ENCODE peak calls at places on chromosomes 13 and 19, in ten cellular contexts. A, D, K, N, J, Z, G, V, L and M are unnamed samples. For H3K36me3, the result is how much of the 10 kb centered on the place peaks cover.

GRCh38 chr13:74372511-74372910 is 238.3 kb upstream of the KLF12 start:
- DNase-seq in A (no peak), D (no peak), K (no peak), N (no peak), J (no peak), Z (no peak), G (no peak), V (no peak), L (no peak), M (no peak)

GRCh38 chr13:77776704-77777103 is 79.2 kb downstream of the SLAIN1 start:
- DNase-seq in A (no peak), D (no peak), K (no peak), N (no peak), J (no peak), Z (no peak), G (no peak), V (no peak), L (no peak), M (no peak)

GRCh38 chr19:35919306-35919705 is 11.2 kb upstream of the TYROBP start:
- DNase-seq in A (no peak), D (no peak), K (no peak), N (no peak), J (no peak), Z (no peak), G (no peak), V (no peak), L (no peak), M (no peak)

GRCh38 chr13:63737418-63737817 is 2321.8 kb upstream of the PCDH20 start:
- DNase-seq in A (no peak), D (no peak), K (no peak), N (no peak), J (peak), Z (no peak), G (no peak), V (no peak), L (no peak), M (no peak)

GRCh38 chr13:82116422-82116989 is 1765.8 kb downstream of the SLITRK1 start:
- DNase-seq in A (no peak), D (no peak), K (no peak), N (no peak), J (no peak), Z (no peak), G (no peak), V (no peak), L (no peak), M (no peak)

GRCh38 chr13:89310943-89311342 is 1639.8 kb downstream of the SLITRK5 start:
- DNase-seq in A (no peak), D (no peak), K (no peak), N (no peak), J (no peak), Z (no peak), G (no peak), V (no peak), L (no peak), M (no peak)

GRCh38 chr19:30691767-30692516 is 319.8 kb downstream of the ZNF536 start:
- DNase-seq in A (no peak), D (no peak), K (no peak), N (no peak), J (no peak), Z (no peak), G (no peak), V (no peak), L (peak), M (no peak)

GRCh38 chr13:101487046-101487830 is 34.8 kb downstream of the ITGBL1 start:
- DNase-seq in A (no peak), D (no peak), K (no peak), N (no peak), J (no peak), Z (no peak), G (no peak), V (no peak), L (no peak), M (no peak)

GRCh38 chr19:17021793-17022590 is 4.6 kb downstream of the CPAMD8 start:
- DNase-seq in A (no peak), D (no peak), K (no peak), N (no peak), J (no peak), Z (no peak), G (no peak), V (peak), L (no peak), M (no peak)

GRCh38 chr19:14804755-14805154 is 26.4 kb upstream of the ADGRE2 start:
- DNase-seq in A (no peak), D (no peak), K (no peak), N (no peak), J (no peak), Z (no peak), G (no peak), V (no peak), L (no peak), M (no peak)

GRCh38 chr13:44698076-44698475 is 121.9 kb upstream of the TSC22D1 start:
- DNase-seq in A (no peak), D (no peak), K (no peak), N (no peak), J (no peak), Z (no peak), G (no peak), V (no peak), L (no peak), M (no peak)

GRCh38 chr13:92573467-92574057 is 653.0 kb upstream of the GPC6 start:
- DNase-seq in A (no peak), D (no peak), K (peak), N (peak), J (no peak), Z (peak), G (no peak), V (no peak), L (peak), M (no peak)

GRCh38 chr13:36910545-36910944 is 9.5 kb downstream of the SMAD9 start:
- DNase-seq in A (no peak), D (no peak), K (no peak), N (no peak), J (no peak), Z (no peak), G (no peak), V (no peak), L (no peak), M (no peak)

GRCh38 chr13:113963376-113963775 is 10.5 kb downstream of the C13orf46 start:
- DNase-seq in A (no peak), D (no peak), K (no peak), N (no peak), J (peak), Z (no peak), G (no peak), V (no peak), L (no peak), M (no peak)

GRCh38 chr13:63208811-63209210 is 1793.2 kb upstream of the PCDH20 start:
- DNase-seq in A (no peak), D (no peak), K (no peak), N (peak), J (no peak), Z (no peak), G (no peak), V (no peak), L (no peak), M (no peak)

DNA sequence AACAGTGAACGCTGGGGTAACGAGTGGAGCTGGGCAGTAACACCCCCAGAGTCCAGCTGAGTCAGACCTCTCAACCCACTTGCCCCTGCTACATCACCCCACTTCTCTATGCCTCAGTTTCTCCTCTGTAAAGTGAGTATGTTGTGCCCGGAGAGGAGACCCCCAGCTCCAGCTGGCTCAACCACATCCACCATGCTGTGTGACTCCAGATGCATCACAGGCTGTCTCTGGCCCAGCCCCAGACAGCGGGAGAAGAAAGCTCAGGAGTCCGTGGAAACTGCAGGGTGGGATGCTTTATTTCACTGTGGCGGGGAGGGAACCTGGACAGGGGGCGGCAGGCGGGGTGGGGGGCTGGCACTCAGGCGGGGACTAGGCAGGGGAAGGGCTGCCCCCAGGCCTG is 9.6 kb upstream of the ELL start:
- DNase-seq in A (no peak), D (no peak), K (no peak), N (no peak), J (no peak), Z (no peak), G (no peak), V (no peak), L (no peak), M (no peak)
- H3K36me3 ChIP-seq in A (half or more), D (under half), K (under half), N (under half), J (under half), Z (under half), G (under half), V (under half), L (under half), M (under half)

GRCh38 chr13:29513981-29514719 is 81.3 kb downstream of the SLC7A1 start:
- DNase-seq in A (no peak), D (no peak), K (peak), N (no peak), J (no peak), Z (no peak), G (no peak), V (no peak), L (no peak), M (no peak)
- H3K36me3 ChIP-seq in A (half or more), D (half or more), K (under half), N (half or more), J (under half), Z (under half), G (under half), V (under half), L (half or more), M (half or more)

GRCh38 chr19:55047951-55048350 is 9.9 kb upstream of the GP6 start:
- DNase-seq in A (no peak), D (no peak), K (no peak), N (no peak), J (no peak), Z (no peak), G (no peak), V (no peak), L (no peak), M (no peak)

GRCh38 chr19:55048446-55048845 is 10.4 kb upstream of the GP6 start:
- DNase-seq in A (no peak), D (no peak), K (no peak), N (no peak), J (no peak), Z (no peak), G (no peak), V (no peak), L (no peak), M (no peak)

GRCh38 chr19:55044286-55044685 is 6.2 kb upstream of the GP6 start:
- DNase-seq in A (no peak), D (no peak), K (no peak), N (no peak), J (no peak), Z (no peak), G (no peak), V (no peak), L (no peak), M (no peak)

GRCh38 chr19:55044771-55045716 is 7.0 kb upstream of the GP6 start:
- DNase-seq in A (no peak), D (no peak), K (no peak), N (no peak), J (no peak), Z (no peak), G (no peak), V (no peak), L (no peak), M (no peak)

DNA sequence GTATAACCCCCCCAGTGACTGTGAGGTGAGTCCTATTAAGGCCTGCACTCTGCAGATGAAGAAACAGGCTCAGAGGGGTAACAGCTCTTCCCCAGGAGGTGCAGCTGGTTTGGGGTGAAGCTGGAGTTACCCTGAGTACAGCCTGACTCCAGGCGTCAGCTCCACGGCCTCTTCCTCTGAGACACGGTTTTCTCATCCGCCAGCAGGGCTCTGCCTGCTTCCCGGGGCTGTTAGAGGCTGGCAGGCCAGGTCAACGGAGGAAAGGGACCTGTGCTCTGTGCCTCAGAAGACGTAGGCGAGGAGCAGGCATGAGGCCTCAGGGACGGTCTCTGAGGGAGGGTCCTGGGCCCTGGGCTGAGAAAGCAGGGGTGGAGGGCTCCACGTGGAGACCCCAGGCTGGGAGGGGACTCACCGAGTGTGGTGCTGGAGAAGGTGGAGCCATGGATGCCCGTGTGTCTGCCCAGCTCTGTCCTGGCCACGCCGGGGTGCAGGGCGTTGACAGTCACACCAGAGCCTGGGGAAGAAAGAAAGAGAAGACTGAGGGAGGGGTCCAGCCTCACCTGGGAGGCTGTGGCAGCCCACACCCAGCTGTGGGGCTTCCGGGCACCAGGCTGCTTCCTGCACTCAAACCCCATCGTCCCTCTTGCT is 9.0 kb upstream of the GP6 start:
- DNase-seq in A (no peak), D (no peak), K (no peak), N (no peak), J (no peak), Z (no peak), G (no peak), V (no peak), L (no peak), M (no peak)
- H3K36me3 ChIP-seq in A (half or more), D (under half), K (under half), N (under half), J (under half), Z (under half), G (under half), V (under half), L (under half), M (half or more)

GRCh38 chr19:49884109-49884508 is 6.6 kb downstream of the TBC1D17 start:
- DNase-seq in A (no peak), D (no peak), K (no peak), N (no peak), J (no peak), Z (no peak), G (no peak), V (no peak), L (no peak), M (no peak)

GRCh38 chr19:49883094-49883493 is 5.6 kb downstream of the TBC1D17 start:
- DNase-seq in A (no peak), D (no peak), K (no peak), N (no peak), J (no peak), Z (no peak), G (no peak), V (no peak), L (no peak), M (no peak)

GRCh38 chr19:49882643-49883042 is 5.1 kb downstream of the TBC1D17 start:
- DNase-seq in A (no peak), D (no peak), K (no peak), N (no peak), J (no peak), Z (no peak), G (no peak), V (no peak), L (no peak), M (no peak)

GRCh38 chr19:49887037-49887652 is 9.5 kb downstream of the IL4I1 start:
- DNase-seq in A (no peak), D (no peak), K (no peak), N (no peak), J (no peak), Z (no peak), G (no peak), V (no peak), L (no peak), M (no peak)

DNA sequence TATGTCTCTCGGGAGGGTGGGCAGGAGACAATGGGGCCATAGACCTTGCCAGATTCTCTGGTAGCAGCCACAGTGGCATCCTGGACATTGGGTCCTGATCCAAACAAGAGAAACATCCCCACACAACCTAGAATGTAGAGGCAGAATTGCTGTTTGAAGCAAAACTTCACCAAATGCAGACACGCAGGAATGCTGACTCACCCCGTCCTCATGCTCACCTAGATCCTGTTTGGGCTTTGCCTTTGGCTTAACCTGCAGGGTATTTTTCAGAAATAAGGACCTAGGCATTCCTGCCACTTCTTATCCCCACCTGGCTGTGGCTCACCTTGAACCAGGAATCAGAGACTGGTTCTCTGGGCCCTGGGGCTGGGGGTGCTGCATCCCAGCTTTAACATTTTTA is 7.3 kb downstream of the TBC1D17 start:
- DNase-seq in A (no peak), D (no peak), K (no peak), N (no peak), J (no peak), Z (no peak), G (no peak), V (no peak), L (no peak), M (no peak)
- H3K36me3 ChIP-seq in A (half or more), D (under half), K (under half), N (under half), J (under half), Z (under half), G (under half), V (under half), L (under half), M (half or more)

DNA sequence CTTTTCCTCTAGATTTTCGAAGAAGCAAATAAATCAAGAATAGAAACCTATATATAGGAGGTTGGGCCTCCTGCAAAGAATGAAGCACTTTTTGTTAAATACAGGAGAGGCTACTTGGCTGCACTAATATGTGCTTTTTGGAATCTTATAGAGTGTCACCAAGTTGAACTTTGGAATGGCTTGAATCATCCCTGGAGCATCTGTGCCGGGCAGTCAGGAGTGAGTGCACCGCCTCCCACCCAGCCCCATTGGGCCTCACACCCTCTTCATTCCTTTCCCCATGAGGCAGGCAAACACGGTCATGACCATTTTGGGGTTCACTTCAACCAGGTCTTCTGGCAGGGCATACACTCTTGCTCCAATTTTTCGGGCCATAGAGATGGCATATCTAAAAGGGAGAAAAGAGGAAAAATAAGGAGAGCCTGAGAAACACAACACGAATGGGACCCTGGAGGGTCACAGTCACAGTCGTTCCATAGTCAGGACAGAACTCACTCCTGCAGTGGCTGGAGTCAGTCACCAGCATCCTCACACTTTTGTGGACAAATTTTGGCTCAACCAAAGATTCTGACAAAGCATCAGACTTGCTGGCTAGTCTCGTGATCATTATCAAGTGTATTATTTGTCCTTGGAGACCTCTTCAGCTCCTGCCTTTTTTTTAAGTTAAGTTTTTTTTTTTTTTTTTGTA is 22.6 kb upstream of the CPB2 start:
- DNase-seq in A (no peak), D (no peak), K (no peak), N (no peak), J (no peak), Z (no peak), G (no peak), V (no peak), L (no peak), M (no peak)
- H3K36me3 ChIP-seq in A (under half), D (under half), K (under half), N (under half), J (under half), Z (under half), G (under half), V (under half), L (under half), M (under half)

GRCh38 chr19:34222386-34222785 is 32.0 kb upstream of the GARRE1 start:
- DNase-seq in A (no peak), D (no peak), K (no peak), N (no peak), J (no peak), Z (no peak), G (no peak), V (no peak), L (no peak), M (no peak)
- H3K36me3 ChIP-seq in A (half or more), D (under half), K (half or more), N (half or more), J (under half), Z (under half), G (half or more), V (under half), L (half or more), M (half or more)

DNA sequence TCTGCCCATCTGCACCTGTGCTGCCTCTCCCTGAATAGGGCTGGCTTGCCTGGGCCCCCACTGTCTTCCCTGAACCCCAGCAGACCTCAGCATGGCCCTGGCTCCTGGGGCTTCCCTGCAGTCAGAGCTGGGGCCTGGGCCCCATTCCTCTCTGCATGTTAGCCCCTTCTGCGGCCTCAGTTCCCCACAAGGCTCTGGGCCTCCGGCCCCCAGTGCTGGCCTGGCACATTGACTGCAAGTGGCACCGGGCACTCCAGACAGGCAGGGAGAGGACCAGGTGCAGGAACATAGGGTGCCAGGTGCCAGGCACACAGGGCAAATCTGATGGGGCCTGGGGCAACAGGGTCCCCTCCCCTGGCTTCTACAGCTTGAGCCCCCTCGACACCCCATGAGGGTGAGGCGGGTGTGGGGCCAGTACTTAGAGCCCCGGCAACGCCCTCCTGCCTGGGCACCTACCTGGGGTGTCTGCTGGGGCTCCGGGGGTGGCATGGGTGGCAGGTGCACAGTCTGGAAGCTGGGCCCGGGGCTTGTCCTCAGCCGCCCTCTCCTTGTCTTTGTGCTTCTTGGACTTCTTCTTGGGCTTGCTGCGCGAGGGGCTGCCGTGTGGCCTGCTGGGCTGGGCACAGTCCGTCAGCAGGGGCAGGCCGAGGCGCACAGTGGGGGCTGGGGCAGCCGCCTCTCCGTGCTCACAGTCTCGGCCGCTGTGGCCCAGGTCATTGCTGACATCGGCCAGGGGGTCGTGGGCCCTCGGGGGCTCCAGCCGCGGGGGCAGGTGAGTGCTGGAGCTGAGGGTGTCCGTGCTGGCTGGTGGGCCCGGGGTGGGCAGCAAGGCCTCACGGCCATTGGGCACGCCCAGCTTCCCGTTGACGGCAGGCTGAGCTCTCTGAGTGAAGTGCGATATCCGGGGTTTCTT is 12.3 kb upstream of the ISYNA1 start:
- DNase-seq in A (no peak), D (no peak), K (no peak), N (no peak), J (peak), Z (no peak), G (no peak), V (no peak), L (no peak), M (no peak)
- H3K36me3 ChIP-seq in A (half or more), D (under half), K (under half), N (under half), J (under half), Z (under half), G (under half), V (under half), L (under half), M (half or more)

DNA sequence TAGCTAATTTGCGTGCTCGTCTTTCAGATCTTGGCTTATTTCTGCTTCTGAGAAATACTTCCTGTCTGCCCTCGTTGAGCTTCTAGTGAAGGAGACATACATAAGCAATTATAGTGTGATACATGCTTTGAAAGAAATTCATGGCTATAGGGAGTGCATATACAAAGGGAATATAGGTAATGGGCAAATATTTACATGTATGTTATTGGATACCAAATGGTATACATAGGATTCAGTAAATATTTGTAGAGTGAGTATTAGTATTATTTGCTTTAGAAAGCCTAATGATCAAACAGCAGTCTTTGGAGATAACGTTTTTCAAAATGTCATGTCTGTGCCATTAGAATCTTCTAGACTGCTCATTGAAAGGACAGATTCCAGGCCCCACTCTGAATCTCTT is 5.2 kb downstream of the BRCA2 start:
- DNase-seq in A (no peak), D (no peak), K (no peak), N (no peak), J (no peak), Z (no peak), G (no peak), V (no peak), L (no peak), M (no peak)
- H3K36me3 ChIP-seq in A (under half), D (under half), K (under half), N (under half), J (under half), Z (under half), G (under half), V (under half), L (under half), M (under half)

GRCh38 chr19:1369214-1369805 is 14.4 kb upstream of the NDUFS7 start:
- DNase-seq in A (no peak), D (no peak), K (no peak), N (no peak), J (no peak), Z (no peak), G (no peak), V (no peak), L (no peak), M (no peak)
- H3K36me3 ChIP-seq in A (half or more), D (under half), K (under half), N (half or more), J (under half), Z (under half), G (under half), V (under half), L (half or more), M (half or more)